ENCODE peak calls at places on chromosomes 2 and 18, in ten cellular contexts. One of them, this sample, is unnamed.

GRCh38 chr2:23595601-23596251 is 210.7 kb downstream of the KLHL29 start:
- DNase-seq in GDM1: no peak
- DNase-seq in CD8-positive, alpha-beta memory T cell: no peak
- DNase-seq in IMR-90: peak; percentile 13
- DNase-seq in Ammon's horn: peak; percentile 79
- DNase-seq in dorsolateral prefrontal cortex: peak; percentile 61
- DNase-seq in amygdala: peak; percentile 22
- DNase-seq in stimulated activated CD8-positive, alpha-beta memory T cell treated with anti-CD3 and anti-CD28 coated beads, Interleukin-4, amount 100 ng/mL, for 1 hour: no peak
- DNase-seq in Daoy: peak; percentile 88
- DNase-seq in ELR: peak; percentile 10
- DNase-seq in this sample: no peak

GRCh38 chr18:51765712-51766360 is 568.4 kb upstream of the MEX3C start:
- DNase-seq in Daoy: no peak
- DNase-seq in GDM1: no peak
- DNase-seq in CD8-positive, alpha-beta memory T cell: no peak
- DNase-seq in stimulated activated CD8-positive, alpha-beta memory T cell treated with anti-CD3 and anti-CD28 coated beads, Interleukin-4, amount 100 ng/mL, for 1 hour: no peak
- DNase-seq in ELR: no peak
- DNase-seq in IMR-90: no peak
- DNase-seq in dorsolateral prefrontal cortex: no peak
- DNase-seq in Ammon's horn: no peak
- DNase-seq in amygdala: no peak
- DNase-seq in this sample: no peak

GRCh38 chr2:6290626-6291025 is 575.1 kb downstream of the CMPK2 start:
- DNase-seq in dorsolateral prefrontal cortex: no peak
- DNase-seq in IMR-90: no peak
- DNase-seq in stimulated activated CD8-positive, alpha-beta memory T cell treated with anti-CD3 and anti-CD28 coated beads, Interleukin-4, amount 100 ng/mL, for 1 hour: no peak
- DNase-seq in Ammon's horn: no peak
- DNase-seq in GDM1: no peak
- DNase-seq in CD8-positive, alpha-beta memory T cell: no peak
- DNase-seq in ELR: no peak
- DNase-seq in amygdala: no peak
- DNase-seq in Daoy: no peak
- DNase-seq in this sample: no peak

GRCh38 chr2:133780099-133780996 is 212.1 kb upstream of the NCKAP5 start:
- DNase-seq in amygdala: peak; percentile 8
- DNase-seq in stimulated activated CD8-positive, alpha-beta memory T cell treated with anti-CD3 and anti-CD28 coated beads, Interleukin-4, amount 100 ng/mL, for 1 hour: no peak
- DNase-seq in ELR: peak; percentile 91
- DNase-seq in GDM1: peak; percentile 31
- DNase-seq in Ammon's horn: peak; percentile 90
- DNase-seq in CD8-positive, alpha-beta memory T cell: no peak
- DNase-seq in IMR-90: peak; percentile 86
- DNase-seq in dorsolateral prefrontal cortex: no peak
- DNase-seq in Daoy: peak; percentile 83
- DNase-seq in this sample: peak; percentile 47

GRCh38 chr18:80193701-80194100 is 53.6 kb downstream of the PARD6G start:
- DNase-seq in Daoy: no peak
- DNase-seq in amygdala: no peak
- DNase-seq in ELR: no peak
- DNase-seq in Ammon's horn: no peak
- DNase-seq in dorsolateral prefrontal cortex: no peak
- DNase-seq in CD8-positive, alpha-beta memory T cell: no peak
- DNase-seq in stimulated activated CD8-positive, alpha-beta memory T cell treated with anti-CD3 and anti-CD28 coated beads, Interleukin-4, amount 100 ng/mL, for 1 hour: no peak
- DNase-seq in IMR-90: no peak
- DNase-seq in GDM1: no peak
- DNase-seq in this sample: no peak

GRCh38 chr2:12676771-12677170 is 40.0 kb upstream of the TRIB2 start:
- DNase-seq in GDM1: no peak
- DNase-seq in IMR-90: no peak
- DNase-seq in stimulated activated CD8-positive, alpha-beta memory T cell treated with anti-CD3 and anti-CD28 coated beads, Interleukin-4, amount 100 ng/mL, for 1 hour: no peak
- DNase-seq in ELR: no peak
- DNase-seq in dorsolateral prefrontal cortex: no peak
- DNase-seq in amygdala: no peak
- DNase-seq in Ammon's horn: no peak
- DNase-seq in Daoy: no peak
- DNase-seq in CD8-positive, alpha-beta memory T cell: no peak
- DNase-seq in this sample: no peak

GRCh38 chr2:230814616-230815015 is 50.1 kb upstream of the ITM2C start:
- DNase-seq in CD8-positive, alpha-beta memory T cell: no peak
- DNase-seq in Daoy: no peak
- DNase-seq in dorsolateral prefrontal cortex: no peak
- DNase-seq in ELR: peak; percentile 55
- DNase-seq in amygdala: no peak
- DNase-seq in GDM1: no peak
- DNase-seq in IMR-90: peak; percentile 47
- DNase-seq in Ammon's horn: no peak
- DNase-seq in stimulated activated CD8-positive, alpha-beta memory T cell treated with anti-CD3 and anti-CD28 coated beads, Interleukin-4, amount 100 ng/mL, for 1 hour: no peak
- DNase-seq in this sample: no peak

GRCh38 chr2:26018184-26018716 is 15.6 kb upstream of the RAB10 start:
- DNase-seq in amygdala: no peak
- DNase-seq in dorsolateral prefrontal cortex: peak; percentile 70
- DNase-seq in stimulated activated CD8-positive, alpha-beta memory T cell treated with anti-CD3 and anti-CD28 coated beads, Interleukin-4, amount 100 ng/mL, for 1 hour: no peak
- DNase-seq in ELR: peak; percentile 86
- DNase-seq in Ammon's horn: peak; percentile 68
- DNase-seq in CD8-positive, alpha-beta memory T cell: no peak
- DNase-seq in GDM1: no peak
- DNase-seq in Daoy: peak; percentile 93
- DNase-seq in IMR-90: peak; percentile 88
- DNase-seq in this sample: peak; percentile 79

GRCh38 chr2:140085674-140086073 is 1305.5 kb upstream of the NXPH2 start:
- DNase-seq in CD8-positive, alpha-beta memory T cell: no peak
- DNase-seq in stimulated activated CD8-positive, alpha-beta memory T cell treated with anti-CD3 and anti-CD28 coated beads, Interleukin-4, amount 100 ng/mL, for 1 hour: no peak
- DNase-seq in Ammon's horn: peak; percentile 5
- DNase-seq in amygdala: no peak
- DNase-seq in Daoy: no peak
- DNase-seq in GDM1: no peak
- DNase-seq in IMR-90: no peak
- DNase-seq in dorsolateral prefrontal cortex: no peak
- DNase-seq in ELR: peak; percentile 23
- DNase-seq in this sample: no peak

GRCh38 chr18:24703316-24703715 is 242.9 kb downstream of the HRH4 start:
- DNase-seq in GDM1: no peak
- DNase-seq in Daoy: no peak
- DNase-seq in amygdala: no peak
- DNase-seq in dorsolateral prefrontal cortex: no peak
- DNase-seq in CD8-positive, alpha-beta memory T cell: no peak
- DNase-seq in IMR-90: no peak
- DNase-seq in stimulated activated CD8-positive, alpha-beta memory T cell treated with anti-CD3 and anti-CD28 coated beads, Interleukin-4, amount 100 ng/mL, for 1 hour: no peak
- DNase-seq in ELR: no peak
- DNase-seq in Ammon's horn: no peak
- DNase-seq in this sample: no peak

GRCh38 chr2:16225071-16225470 is 284.7 kb downstream of the MYCN start:
- DNase-seq in CD8-positive, alpha-beta memory T cell: no peak
- DNase-seq in GDM1: no peak
- DNase-seq in amygdala: no peak
- DNase-seq in dorsolateral prefrontal cortex: no peak
- DNase-seq in ELR: no peak
- DNase-seq in IMR-90: no peak
- DNase-seq in Ammon's horn: no peak
- DNase-seq in Daoy: no peak
- DNase-seq in stimulated activated CD8-positive, alpha-beta memory T cell treated with anti-CD3 and anti-CD28 coated beads, Interleukin-4, amount 100 ng/mL, for 1 hour: no peak
- DNase-seq in this sample: no peak

GRCh38 chr2:110865188-110865587 is 132.8 kb downstream of the ACOXL start:
- DNase-seq in dorsolateral prefrontal cortex: no peak
- DNase-seq in stimulated activated CD8-positive, alpha-beta memory T cell treated with anti-CD3 and anti-CD28 coated beads, Interleukin-4, amount 100 ng/mL, for 1 hour: no peak
- DNase-seq in ELR: peak; percentile 30
- DNase-seq in Ammon's horn: no peak
- DNase-seq in amygdala: no peak
- DNase-seq in GDM1: no peak
- DNase-seq in CD8-positive, alpha-beta memory T cell: no peak
- DNase-seq in IMR-90: peak; percentile 6
- DNase-seq in Daoy: peak; percentile 28
- DNase-seq in this sample: no peak

GRCh38 chr2:167550448-167550847 is 662.2 kb downstream of the XIRP2 start:
- DNase-seq in stimulated activated CD8-positive, alpha-beta memory T cell treated with anti-CD3 and anti-CD28 coated beads, Interleukin-4, amount 100 ng/mL, for 1 hour: no peak
- DNase-seq in CD8-positive, alpha-beta memory T cell: no peak
- DNase-seq in ELR: peak; percentile 32
- DNase-seq in dorsolateral prefrontal cortex: no peak
- DNase-seq in GDM1: no peak
- DNase-seq in IMR-90: peak; percentile 27
- DNase-seq in amygdala: no peak
- DNase-seq in Daoy: no peak
- DNase-seq in Ammon's horn: no peak
- DNase-seq in this sample: no peak

GRCh38 chr2:36706021-36706328 is 9.5 kb downstream of the VIT start:
- DNase-seq in ELR: no peak
- DNase-seq in Daoy: no peak
- DNase-seq in amygdala: no peak
- DNase-seq in IMR-90: no peak
- DNase-seq in stimulated activated CD8-positive, alpha-beta memory T cell treated with anti-CD3 and anti-CD28 coated beads, Interleukin-4, amount 100 ng/mL, for 1 hour: no peak
- DNase-seq in Ammon's horn: no peak
- DNase-seq in GDM1: no peak
- DNase-seq in dorsolateral prefrontal cortex: no peak
- DNase-seq in CD8-positive, alpha-beta memory T cell: no peak
- DNase-seq in this sample: no peak

GRCh38 chr2:101843048-101843447 is 145.5 kb downstream of the MAP4K4 start:
- DNase-seq in IMR-90: no peak
- DNase-seq in Ammon's horn: no peak
- DNase-seq in GDM1: no peak
- DNase-seq in dorsolateral prefrontal cortex: no peak
- DNase-seq in CD8-positive, alpha-beta memory T cell: no peak
- DNase-seq in Daoy: no peak
- DNase-seq in amygdala: no peak
- DNase-seq in ELR: no peak
- DNase-seq in stimulated activated CD8-positive, alpha-beta memory T cell treated with anti-CD3 and anti-CD28 coated beads, Interleukin-4, amount 100 ng/mL, for 1 hour: no peak
- DNase-seq in this sample: no peak

GRCh38 chr2:188647671-188648070 is 326.5 kb upstream of the COL3A1 start:
- DNase-seq in ELR: no peak
- DNase-seq in Daoy: no peak
- DNase-seq in IMR-90: no peak
- DNase-seq in CD8-positive, alpha-beta memory T cell: no peak
- DNase-seq in Ammon's horn: no peak
- DNase-seq in amygdala: no peak
- DNase-seq in dorsolateral prefrontal cortex: no peak
- DNase-seq in GDM1: no peak
- DNase-seq in stimulated activated CD8-positive, alpha-beta memory T cell treated with anti-CD3 and anti-CD28 coated beads, Interleukin-4, amount 100 ng/mL, for 1 hour: no peak
- DNase-seq in this sample: no peak

GRCh38 chr2:120434487-120434886 is 88.6 kb downstream of the INHBB start:
- DNase-seq in IMR-90: no peak
- DNase-seq in amygdala: no peak
- DNase-seq in stimulated activated CD8-positive, alpha-beta memory T cell treated with anti-CD3 and anti-CD28 coated beads, Interleukin-4, amount 100 ng/mL, for 1 hour: no peak
- DNase-seq in ELR: no peak
- DNase-seq in dorsolateral prefrontal cortex: peak; percentile 36
- DNase-seq in Daoy: no peak
- DNase-seq in GDM1: no peak
- DNase-seq in Ammon's horn: no peak
- DNase-seq in CD8-positive, alpha-beta memory T cell: no peak
- DNase-seq in this sample: peak; percentile 22

GRCh38 chr18:58896268-58896667 is 31.6 kb downstream of the ZNF532 start:
- DNase-seq in ELR: no peak
- DNase-seq in stimulated activated CD8-positive, alpha-beta memory T cell treated with anti-CD3 and anti-CD28 coated beads, Interleukin-4, amount 100 ng/mL, for 1 hour: no peak
- DNase-seq in IMR-90: no peak
- DNase-seq in GDM1: no peak
- DNase-seq in Ammon's horn: no peak
- DNase-seq in Daoy: no peak
- DNase-seq in CD8-positive, alpha-beta memory T cell: no peak
- DNase-seq in dorsolateral prefrontal cortex: no peak
- DNase-seq in amygdala: no peak
- DNase-seq in this sample: no peak

GRCh38 chr18:54712315-54712714 is 116.0 kb upstream of the RAB27B start:
- DNase-seq in Daoy: peak; percentile 60
- DNase-seq in GDM1: no peak
- DNase-seq in IMR-90: peak; percentile 87
- DNase-seq in CD8-positive, alpha-beta memory T cell: no peak
- DNase-seq in stimulated activated CD8-positive, alpha-beta memory T cell treated with anti-CD3 and anti-CD28 coated beads, Interleukin-4, amount 100 ng/mL, for 1 hour: no peak
- DNase-seq in dorsolateral prefrontal cortex: no peak
- DNase-seq in Ammon's horn: no peak
- DNase-seq in amygdala: no peak
- DNase-seq in ELR: peak; percentile 87
- DNase-seq in this sample: no peak

GRCh38 chr2:134866498-134867099 is 28.2 kb downstream of the ACMSD start:
- DNase-seq in amygdala: no peak
- DNase-seq in stimulated activated CD8-positive, alpha-beta memory T cell treated with anti-CD3 and anti-CD28 coated beads, Interleukin-4, amount 100 ng/mL, for 1 hour: no peak
- DNase-seq in CD8-positive, alpha-beta memory T cell: no peak
- DNase-seq in Ammon's horn: no peak
- DNase-seq in dorsolateral prefrontal cortex: no peak
- DNase-seq in ELR: peak; percentile 87
- DNase-seq in Daoy: no peak
- DNase-seq in IMR-90: peak; percentile 85
- DNase-seq in GDM1: no peak
- DNase-seq in this sample: no peak

GRCh38 chr2:216083464-216084279 is 2.0 kb downstream of the TMEM169 start:
- DNase-seq in GDM1: no peak
- DNase-seq in Daoy: peak; percentile 86
- DNase-seq in IMR-90: peak; percentile 83
- DNase-seq in amygdala: peak; percentile 11
- DNase-seq in ELR: peak; percentile 67
- DNase-seq in stimulated activated CD8-positive, alpha-beta memory T cell treated with anti-CD3 and anti-CD28 coated beads, Interleukin-4, amount 100 ng/mL, for 1 hour: no peak
- DNase-seq in CD8-positive, alpha-beta memory T cell: no peak
- DNase-seq in dorsolateral prefrontal cortex: no peak
- DNase-seq in Ammon's horn: peak; percentile 41
- DNase-seq in this sample: peak; percentile 50

GRCh38 chr2:61178603-61179545 is 16.9 kb downstream of the C2orf74 start:
- DNase-seq in Ammon's horn: no peak
- DNase-seq in ELR: peak; percentile 19
- DNase-seq in GDM1: no peak
- DNase-seq in CD8-positive, alpha-beta memory T cell: no peak
- DNase-seq in IMR-90: peak; percentile 61
- DNase-seq in dorsolateral prefrontal cortex: no peak
- DNase-seq in Daoy: peak; percentile 42
- DNase-seq in amygdala: no peak
- DNase-seq in stimulated activated CD8-positive, alpha-beta memory T cell treated with anti-CD3 and anti-CD28 coated beads, Interleukin-4, amount 100 ng/mL, for 1 hour: no peak
- DNase-seq in this sample: no peak

GRCh38 chr2:73987109-73987947 is 2.6 kb downstream of the TET3 start:
- DNase-seq in ELR: no peak
- DNase-seq in Ammon's horn: peak; percentile 75
- DNase-seq in Daoy: no peak
- DNase-seq in stimulated activated CD8-positive, alpha-beta memory T cell treated with anti-CD3 and anti-CD28 coated beads, Interleukin-4, amount 100 ng/mL, for 1 hour: no peak
- DNase-seq in CD8-positive, alpha-beta memory T cell: peak; percentile 56
- DNase-seq in dorsolateral prefrontal cortex: peak; percentile 64
- DNase-seq in amygdala: peak; percentile 41
- DNase-seq in IMR-90: peak; percentile 62
- DNase-seq in GDM1: no peak
- DNase-seq in this sample: no peak

GRCh38 chr2:234919711-234920110 is 32.1 kb upstream of the SH3BP4 start:
- DNase-seq in stimulated activated CD8-positive, alpha-beta memory T cell treated with anti-CD3 and anti-CD28 coated beads, Interleukin-4, amount 100 ng/mL, for 1 hour: no peak
- DNase-seq in CD8-positive, alpha-beta memory T cell: no peak
- DNase-seq in Daoy: peak; percentile 59
- DNase-seq in Ammon's horn: no peak
- DNase-seq in amygdala: no peak
- DNase-seq in ELR: peak; percentile 62
- DNase-seq in IMR-90: peak; percentile 27
- DNase-seq in dorsolateral prefrontal cortex: no peak
- DNase-seq in GDM1: no peak
- DNase-seq in this sample: no peak

GRCh38 chr18:24600076-24600654 is 139.7 kb downstream of the HRH4 start:
- DNase-seq in GDM1: peak; percentile 1
- DNase-seq in dorsolateral prefrontal cortex: no peak
- DNase-seq in IMR-90: peak; percentile 75
- DNase-seq in Ammon's horn: peak; percentile 76
- DNase-seq in stimulated activated CD8-positive, alpha-beta memory T cell treated with anti-CD3 and anti-CD28 coated beads, Interleukin-4, amount 100 ng/mL, for 1 hour: no peak
- DNase-seq in ELR: peak; percentile 57
- DNase-seq in Daoy: peak; percentile 30
- DNase-seq in CD8-positive, alpha-beta memory T cell: no peak
- DNase-seq in amygdala: no peak
- DNase-seq in this sample: no peak

GRCh38 chr2:236309669-236310029 is 45.4 kb upstream of the ASB18 start:
- DNase-seq in dorsolateral prefrontal cortex: peak; percentile 47
- DNase-seq in Ammon's horn: peak; percentile 39
- DNase-seq in Daoy: peak; percentile 29
- DNase-seq in GDM1: no peak
- DNase-seq in CD8-positive, alpha-beta memory T cell: no peak
- DNase-seq in ELR: peak; percentile 39
- DNase-seq in amygdala: no peak
- DNase-seq in IMR-90: no peak
- DNase-seq in stimulated activated CD8-positive, alpha-beta memory T cell treated with anti-CD3 and anti-CD28 coated beads, Interleukin-4, amount 100 ng/mL, for 1 hour: no peak
- DNase-seq in this sample: peak; percentile 73

GRCh38 chr2:137893145-137893544 is 71.1 kb upstream of the HNMT start:
- DNase-seq in dorsolateral prefrontal cortex: no peak
- DNase-seq in amygdala: no peak
- DNase-seq in stimulated activated CD8-positive, alpha-beta memory T cell treated with anti-CD3 and anti-CD28 coated beads, Interleukin-4, amount 100 ng/mL, for 1 hour: no peak
- DNase-seq in IMR-90: no peak
- DNase-seq in ELR: no peak
- DNase-seq in Daoy: no peak
- DNase-seq in GDM1: no peak
- DNase-seq in Ammon's horn: no peak
- DNase-seq in CD8-positive, alpha-beta memory T cell: no peak
- DNase-seq in this sample: no peak

GRCh38 chr2:145402706-145403277 is 882.9 kb upstream of the ZEB2 start:
- DNase-seq in amygdala: no peak
- DNase-seq in Ammon's horn: no peak
- DNase-seq in stimulated activated CD8-positive, alpha-beta memory T cell treated with anti-CD3 and anti-CD28 coated beads, Interleukin-4, amount 100 ng/mL, for 1 hour: no peak
- DNase-seq in ELR: peak; percentile 25
- DNase-seq in GDM1: no peak
- DNase-seq in CD8-positive, alpha-beta memory T cell: no peak
- DNase-seq in IMR-90: peak; percentile 8
- DNase-seq in Daoy: peak; percentile 2
- DNase-seq in dorsolateral prefrontal cortex: no peak
- DNase-seq in this sample: no peak